ENCODE peak calls at places on chromosomes 13 and 19, in seven cellular contexts. V is esophagus squamous epithelium, W is body of pancreas, G is uterus, J is suprapubic skin, M is sigmoid colon, R is Peyer's patch. Y is an unnamed sample.

GRCh38 chr13:32535748-32536147 is 2.8 kb downstream of the N4BP2L2 start:
- DNase-seq in V (no peak), W (no peak), G (no peak), J (no peak), M (no peak), R (no peak), Y (no peak)

GRCh38 chr19:49676690-49677231 is 310 bp upstream of the PRMT1 start:
- DNase-seq in V (peak; percentile 98), W (peak; percentile 100), G (peak; percentile 100), J (peak; percentile 100), M (peak; percentile 100), R (peak; percentile 100), Y (peak; percentile 100)

GRCh38 chr13:94065741-94066140 is 413.7 kb downstream of the DCT start:
- DNase-seq in V (no peak), W (no peak), G (no peak), J (no peak), M (no peak), R (no peak), Y (no peak)

GRCh38 chr19:47729468-47729798 is 15.9 kb upstream of the NOP53 start:
- DNase-seq in V (no peak), W (peak; percentile 80), G (peak; percentile 79), J (no peak), M (peak; percentile 90), R (no peak), Y (peak; percentile 65)

GRCh38 chr13:113361406-113361805 is 2.5 kb downstream of the GRTP1 start:
- DNase-seq in V (no peak), W (no peak), G (no peak), J (peak; percentile 40), M (no peak), R (no peak), Y (no peak)

GRCh38 chr13:87942204-87942603 is 271.0 kb downstream of the SLITRK5 start:
- DNase-seq in V (no peak), W (no peak), G (no peak), J (no peak), M (no peak), R (no peak), Y (no peak)

GRCh38 chr13:30373727-30374126 is 48.6 kb upstream of the UBE2L5 start:
- DNase-seq in V (peak; percentile 4), W (no peak), G (no peak), J (no peak), M (no peak), R (no peak), Y (no peak)

GRCh38 chr19:58038688-58039204 is 4.9 kb downstream of the ZSCAN1 start:
- DNase-seq in V (no peak), W (no peak), G (no peak), J (no peak), M (no peak), R (no peak), Y (no peak)

GRCh38 chr13:75904012-75904411 is 267.9 kb downstream of the LMO7 start:
- DNase-seq in V (no peak), W (no peak), G (no peak), J (no peak), M (no peak), R (no peak), Y (no peak)

GRCh38 chr13:111975539-111976473 is 91.1 kb upstream of the SOX1 start:
- DNase-seq in V (no peak), W (no peak), G (no peak), J (no peak), M (no peak), R (no peak), Y (no peak)

GRCh38 chr19:30219682-30220081 is 152.5 kb upstream of the ZNF536 start:
- DNase-seq in V (no peak), W (no peak), G (no peak), J (no peak), M (no peak), R (no peak), Y (no peak)

GRCh38 chr13:52447354-52447753 is 3.1 kb downstream of the VPS36 start:
- DNase-seq in V (no peak), W (no peak), G (no peak), J (no peak), M (no peak), R (no peak), Y (no peak)

GRCh38 chr19:1997353-1998233 is 17.9 kb downstream of the BTBD2 start:
- DNase-seq in V (no peak), W (no peak), G (no peak), J (no peak), M (no peak), R (no peak), Y (no peak)

GRCh38 chr13:100552755-100553154 is 35.8 kb downstream of the GGACT start:
- DNase-seq in V (no peak), W (no peak), G (no peak), J (no peak), M (no peak), R (peak; percentile 37), Y (no peak)

GRCh38 chr19:2014731-2015610 is 543 bp downstream of the BTBD2 start:
- DNase-seq in V (no peak), W (no peak), G (peak; percentile 54), J (no peak), M (peak; percentile 72), R (no peak), Y (no peak)

GRCh38 chr19:33234092-33234491 is 8.4 kb upstream of the SLC7A10 start:
- DNase-seq in V (no peak), W (no peak), G (no peak), J (no peak), M (no peak), R (no peak), Y (no peak)

GRCh38 chr13:36154567-36155231 is 23.5 kb upstream of the DCLK1 start:
- DNase-seq in V (no peak), W (no peak), G (no peak), J (no peak), M (no peak), R (peak; percentile 46), Y (peak; percentile 18)

GRCh38 chr19:30254214-30254613 is 118.0 kb upstream of the ZNF536 start:
- DNase-seq in V (no peak), W (no peak), G (no peak), J (no peak), M (no peak), R (no peak), Y (no peak)

GRCh38 chr13:67100723-67101122 is 129.4 kb downstream of the PCDH9 start:
- DNase-seq in V (no peak), W (no peak), G (no peak), J (no peak), M (no peak), R (no peak), Y (no peak)

GRCh38 chr13:70950664-70951063 is 842.4 kb upstream of the KLHL1 start:
- DNase-seq in V (no peak), W (no peak), G (no peak), J (no peak), M (no peak), R (no peak), Y (no peak)

GRCh38 chr19:3098141-3098514 is 4.0 kb downstream of the GNA11 start:
- DNase-seq in V (no peak), W (no peak), G (no peak), J (no peak), M (no peak), R (peak; percentile 74), Y (no peak)

GRCh38 chr19:46613525-46613924 is 11.4 kb downstream of the PTGIR start:
- DNase-seq in V (no peak), W (no peak), G (no peak), J (peak; percentile 78), M (peak; percentile 61), R (no peak), Y (peak; percentile 59)

GRCh38 chr13:112760440-112760839 is 70.6 kb downstream of the ATP11A start:
- DNase-seq in V (no peak), W (no peak), G (no peak), J (no peak), M (no peak), R (no peak), Y (no peak)

GRCh38 chr13:105774739-105775460 is 760.6 kb downstream of the EFNB2 start:
- DNase-seq in V (no peak), W (no peak), G (no peak), J (no peak), M (no peak), R (no peak), Y (no peak)

GRCh38 chr19:45160870-45161714 is at the start of gene NKPD1:
- DNase-seq in V (no peak), W (peak; percentile 65), G (no peak), J (no peak), M (no peak), R (peak; percentile 74), Y (no peak)

GRCh38 chr19:53485046-53486004 is 17.8 kb downstream of the ZNF813 start:
- DNase-seq in V (no peak), W (no peak), G (no peak), J (no peak), M (no peak), R (no peak), Y (no peak)
- H3K36me3 ChIP-seq in V (peaks cover 10% of the 10 kb centered on the region), W (peaks cover 1% of the 10 kb centered on the region), G (no peaks in the 10 kb centered on the region), J (peaks cover 70% of the 10 kb centered on the region), M (peaks cover 57% of the 10 kb centered on the region), R (peaks cover 66% of the 10 kb centered on the region), Y (peaks cover 40% of the 10 kb centered on the region)

DNA sequence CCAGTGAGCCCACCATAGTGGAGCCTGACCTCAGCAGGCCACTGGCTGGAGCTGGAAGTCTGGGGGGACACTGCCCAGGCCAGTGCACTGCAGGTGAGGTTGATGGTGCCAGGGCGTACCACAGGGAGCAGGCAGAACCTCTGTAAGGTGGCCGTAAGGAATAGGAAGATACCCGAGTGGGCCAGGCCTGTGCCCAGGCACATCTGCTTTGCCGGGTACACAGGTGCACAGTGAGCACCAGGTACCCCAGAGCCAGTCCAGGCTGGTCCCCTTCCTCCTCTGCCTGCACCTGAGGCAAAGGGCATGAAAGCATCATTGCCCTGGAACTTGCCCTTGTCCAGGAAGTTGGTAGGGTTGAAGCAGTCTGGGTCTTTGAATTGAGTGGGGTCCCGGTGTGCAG is 9.5 kb downstream of the EGLN2 start:
- DNase-seq in V (no peak), W (no peak), G (no peak), J (no peak), M (no peak), R (no peak), Y (no peak)
- TF ChIP-seq POLR2A in V (no peak), W (no peak), G (no peak), J (no peak), M (no peak), R (no peak), Y (no peak)

GRCh38 chr19:38838208-38838985 is 6.8 kb upstream of the ECH1 start:
- DNase-seq in V (no peak), W (no peak), G (no peak), J (no peak), M (no peak), R (no peak), Y (no peak)
- H3K36me3 ChIP-seq in V (peaks cover 71% of the 10 kb centered on the region), W (peaks cover 22% of the 10 kb centered on the region), G (no peaks in the 10 kb centered on the region), J (peaks cover 74% of the 10 kb centered on the region), M (peaks cover 82% of the 10 kb centered on the region), R (peaks cover 76% of the 10 kb centered on the region), Y (peaks cover 87% of the 10 kb centered on the region)

GRCh38 chr19:17468302-17469091 is 1.8 kb upstream of the SLC27A1 start:
- DNase-seq in V (no peak), W (peak; percentile 41), G (peak; percentile 45), J (peak; percentile 87), M (peak; percentile 91), R (no peak), Y (peak; percentile 90)

GRCh38 chr19:17469371-17470203 is 737 bp upstream of the SLC27A1 start:
- DNase-seq in V (peak; percentile 96), W (peak; percentile 97), G (peak; percentile 95), J (peak; percentile 99), M (peak; percentile 99), R (peak; percentile 92), Y (peak; percentile 96)

GRCh38 chr19:17471410-17472125 is 1.2 kb downstream of the SLC27A1 start:
- DNase-seq in V (no peak), W (no peak), G (no peak), J (no peak), M (no peak), R (no peak), Y (no peak)

GRCh38 chr19:17469092-17469370 is 1.3 kb upstream of the SLC27A1 start:
- DNase-seq in V (no peak), W (no peak), G (no peak), J (no peak), M (no peak), R (no peak), Y (no peak)

GRCh38 chr19:17470204-17470841 is at the start of gene SLC27A1:
- DNase-seq in V (peak; percentile 96), W (peak; percentile 97), G (peak; percentile 99), J (peak; percentile 99), M (peak; percentile 100), R (peak; percentile 93), Y (peak; percentile 98)
- TF ChIP-seq POLR2A in V (peak; percentile 62), W (peak; percentile 67), G (no peak), J (no peak), M (no peak), R (no peak), Y (peak; percentile 33)